ENCODE peak calls at places on chromosomes 5 and 9, in eight cellular contexts. G, F, Y, V, X, I, D and W are unnamed samples.

GRCh38 chr5:178642351-178642909 is 15.6 kb upstream of the CLK4 start:
- DNase-seq in D (no peak), V (no peak), F (no peak), Y (no peak), X (no peak), G (no peak), I (peak; percentile 26), W (no peak)

GRCh38 chr5:32332361-32332760 is 19.6 kb upstream of the MTMR12 start:
- DNase-seq in I (no peak), F (no peak), D (no peak), X (no peak), Y (no peak), V (no peak), G (no peak), W (no peak)

GRCh38 chr5:102596951-102597350 is 98.2 kb upstream of the SLCO6A1 start:
- DNase-seq in V (no peak), Y (no peak), G (no peak), F (no peak), I (no peak), X (no peak), D (no peak), W (no peak)

GRCh38 chr5:151556808-151557207 is 34.3 kb downstream of the FAT2 start:
- DNase-seq in G (no peak), I (no peak), F (no peak), D (no peak), Y (no peak), V (no peak), X (no peak), W (no peak)

GRCh38 chr5:4802044-4802443 is 338.1 kb upstream of the ADAMTS16 start:
- DNase-seq in V (no peak), I (no peak), Y (no peak), D (no peak), G (no peak), F (no peak), X (no peak), W (no peak)

GRCh38 chr9:4936823-4937222 is 48.2 kb upstream of the JAK2 start:
- DNase-seq in X (peak; percentile 45), D (no peak), I (no peak), V (no peak), F (peak; percentile 57), G (no peak), Y (no peak), W (no peak)

GRCh38 chr5:175652741-175653663 is 4.9 kb upstream of the HRH2 start:
- DNase-seq in V (no peak), Y (no peak), G (no peak), I (no peak), X (no peak), F (peak; percentile 91), D (peak; percentile 18), W (peak; percentile 91)

GRCh38 chr5:96597441-96598020 is 64.6 kb upstream of the CAST start:
- DNase-seq in D (peak; percentile 60), X (no peak), I (no peak), F (peak; percentile 18), G (no peak), V (no peak), Y (no peak), W (no peak)

GRCh38 chr5:181001947-181002346 is 13.3 kb downstream of the BTNL3 start:
- DNase-seq in D (no peak), I (no peak), X (no peak), G (no peak), F (no peak), V (no peak), Y (no peak), W (no peak)

GRCh38 chr9:7180247-7180646 is 422.5 kb downstream of the KDM4C start:
- DNase-seq in F (no peak), I (no peak), V (no peak), X (no peak), D (no peak), G (no peak), Y (no peak), W (no peak)

GRCh38 chr5:145360936-145361335 is 474.2 kb downstream of the PRELID2 start:
- DNase-seq in I (no peak), Y (no peak), G (no peak), X (no peak), F (no peak), V (no peak), D (peak; percentile 37), W (no peak)

GRCh38 chr5:143498821-143499220 is 95.3 kb upstream of the NR3C1 start:
- DNase-seq in I (no peak), V (no peak), X (no peak), D (no peak), Y (no peak), F (no peak), G (no peak), W (no peak)

GRCh38 chr9:6984941-6985578 is 227.3 kb downstream of the KDM4C start:
- DNase-seq in F (no peak), G (no peak), I (no peak), D (no peak), X (no peak), V (no peak), Y (no peak), W (no peak)

GRCh38 chr5:157611571-157612067 is 36.0 kb upstream of the ADAM19 start:
- DNase-seq in I (no peak), X (no peak), V (no peak), F (peak; percentile 41), D (no peak), G (no peak), Y (no peak), W (no peak)